ENCODE peak calls at places on chromosomes 7 and 10, in five cellular contexts. M, F, B, O and R are unnamed samples. For H3K79me2, the result is how much of the 10 kb centered on the place peaks cover.

GRCh38 chr7:152860302-152860701 is 100.8 kb downstream of the ACTR3B start:
- DNase-seq in O (no peak), M (no peak), B (no peak), F (no peak), R (no peak)

GRCh38 chr10:3803295-3803883 is 18.4 kb upstream of the KLF6 start:
- DNase-seq in F (peak), M (no peak), O (no peak), B (no peak), R (no peak)

GRCh38 chr7:141575164-141575563 is 24.0 kb downstream of the AGK start:
- DNase-seq in O (no peak), M (no peak), B (no peak), F (no peak), R (no peak)

GRCh38 chr7:42694894-42695553 is 216.8 kb downstream of the C7orf25 start:
- DNase-seq in F (no peak), O (no peak), B (no peak), M (no peak), R (no peak)

GRCh38 chr10:129896231-129897150 is 67.6 kb downstream of the EBF3 start:
- DNase-seq in O (no peak), B (no peak), M (no peak), F (no peak), R (no peak)

GRCh38 chr7:332020-332517 is 42.1 kb downstream of the FOXL3 start:
- DNase-seq in O (no peak), M (no peak), B (no peak), F (no peak), R (no peak)

GRCh38 chr7:33109758-33110238 is 594 bp upstream of the RP9 start:
- DNase-seq in M (peak), B (no peak), O (no peak), F (no peak), R (no peak)

GRCh38 chr7:44764665-44765578 is 16.3 kb downstream of the ZMIZ2 start:
- DNase-seq in F (no peak), O (no peak), B (no peak), M (peak), R (no peak)

GRCh38 chr10:84329094-84329611 is 764 bp downstream of the CCSER2 start:
- DNase-seq in O (no peak), M (peak), F (peak), B (peak), R (no peak)

GRCh38 chr10:986881-987634 is 1.2 kb upstream of the GTPBP4 start:
- DNase-seq in F (no peak), M (no peak), O (no peak), B (no peak), R (no peak)

GRCh38 chr10:6274040-6274439 is 71.3 kb downstream of the PFKFB3 start:
- DNase-seq in M (no peak), B (peak), O (no peak), F (no peak), R (no peak)

GRCh38 chr7:2242541-2243482 is 786 bp downstream of the NUDT1 start:
- DNase-seq in O (no peak), B (peak), F (peak), M (no peak), R (no peak)

GRCh38 chr10:124744047-124744687 is at the start of gene FAM53B:
- DNase-seq in O (no peak), M (peak), F (peak), B (no peak), R (peak)

GRCh38 chr10:1183033-1183396 is 126.8 kb downstream of the WDR37 start:
- DNase-seq in F (no peak), M (no peak), O (no peak), B (no peak), R (no peak)

GRCh38 chr10:90222939-90223338 is 521.5 kb downstream of the KIF20B start:
- DNase-seq in B (no peak), O (no peak), F (no peak), M (no peak), R (no peak)

GRCh38 chr7:65222655-65223054 is 151.0 kb upstream of the ZNF92 start:
- DNase-seq in M (no peak), B (no peak), F (no peak), O (no peak), R (no peak)

GRCh38 chr7:157086508-157087187 is 52.1 kb upstream of the UBE3C start:
- DNase-seq in B (no peak), F (no peak), M (no peak), O (no peak), R (no peak)

GRCh38 chr7:126727930-126728331 is 524.8 kb downstream of the GRM8 start:
- DNase-seq in O (no peak), M (no peak), F (peak), B (no peak), R (no peak)

GRCh38 chr7:135745702-135746312 is 2.8 kb downstream of the FAM180A start:
- DNase-seq in B (no peak), F (peak), O (no peak), M (no peak), R (peak)

GRCh38 chr10:44689368-44689767 is 221.8 kb upstream of the TMEM72 start:
- DNase-seq in M (no peak), F (no peak), O (no peak), B (no peak), R (no peak)

GRCh38 chr7:77690289-77690688 is 6.0 kb upstream of the RSBN1L start:
- DNase-seq in M (no peak), F (no peak), O (no peak), B (no peak), R (no peak)

GRCh38 chr7:77684030-77684429 is 12.2 kb upstream of the RSBN1L start:
- DNase-seq in B (no peak), F (no peak), O (no peak), M (no peak), R (no peak)

GRCh38 chr7:77685219-77685618 is 11.0 kb upstream of the RSBN1L start:
- DNase-seq in F (no peak), B (peak), O (no peak), M (no peak), R (no peak)

GRCh38 chr7:77687747-77688144 is 8.5 kb upstream of the RSBN1L start:
- DNase-seq in B (no peak), F (no peak), O (no peak), M (no peak), R (no peak)

GRCh38 chr7:77687100-77687746 is 9.0 kb upstream of the RSBN1L start:
- DNase-seq in O (no peak), M (no peak), F (no peak), B (no peak), R (no peak)
- TF ChIP-seq ZBTB33 in O (no peak), M (no peak), F (no peak), B (no peak), R (no peak)

GRCh38 chr10:26800468-26800867 is 60.3 kb downstream of the ABI1 start:
- DNase-seq in F (no peak), B (no peak), M (no peak), O (no peak), R (no peak)
- H3K79me2 ChIP-seq in F (half or more), B (under half), M (half or more), O (half or more), R (under half)

DNA sequence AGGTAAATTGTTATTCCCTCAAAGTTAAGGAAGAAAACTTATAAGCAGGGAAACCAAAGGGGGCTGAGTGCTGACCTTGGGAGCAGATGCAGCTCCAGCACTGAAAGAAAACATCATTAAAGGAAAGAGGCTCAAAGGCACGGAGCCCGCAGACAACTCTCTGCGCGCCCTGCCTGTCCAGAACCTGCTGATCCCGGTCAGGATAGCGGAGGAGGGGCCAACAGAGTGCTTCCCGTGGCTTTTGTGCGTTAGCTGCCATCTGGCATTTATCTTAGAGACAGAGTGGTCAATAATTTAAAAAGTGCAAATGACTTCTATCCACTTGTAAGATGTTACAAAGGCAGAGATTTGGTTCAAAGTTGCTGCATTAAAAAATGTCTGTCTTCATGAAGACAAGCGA is 162.1 kb downstream of the FANK1 start:
- DNase-seq in M (peak), B (no peak), O (no peak), F (no peak), R (no peak)
- TF ChIP-seq ZBTB33 in M (no peak), B (no peak), O (no peak), F (no peak), R (no peak)

DNA sequence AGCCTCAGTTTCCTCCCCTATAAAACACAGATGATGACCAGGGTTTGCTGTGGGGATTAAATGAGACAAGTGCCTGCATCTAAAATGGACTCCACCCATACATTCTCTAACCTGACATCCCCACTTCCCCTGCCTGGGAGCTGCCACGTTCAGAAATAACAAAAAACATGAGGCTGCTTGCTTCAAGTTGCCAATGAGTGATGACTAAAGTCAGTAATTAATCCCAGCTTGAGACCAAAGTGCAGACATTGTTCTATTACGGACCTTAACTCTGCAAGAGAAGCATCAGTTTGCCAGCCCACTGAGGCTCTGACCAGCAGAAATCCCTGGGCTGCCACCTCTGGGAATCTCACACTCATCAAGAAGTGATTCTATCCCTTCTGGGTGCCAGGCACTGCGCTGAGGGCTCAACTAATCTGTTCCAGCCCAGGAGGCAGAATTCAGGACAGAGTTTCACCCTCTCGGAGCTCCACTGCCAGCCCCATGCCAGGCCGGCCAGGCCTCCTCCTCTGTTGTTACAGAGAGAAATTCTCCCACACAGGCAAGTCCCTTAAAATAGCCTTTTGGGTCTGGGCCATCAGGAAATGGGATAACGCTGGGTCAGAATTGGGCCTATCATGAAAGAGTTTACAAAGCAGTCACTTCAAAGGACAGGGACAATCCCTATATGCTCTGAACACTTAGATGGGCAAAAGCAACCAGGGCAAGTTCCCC is 11.4 kb downstream of the SH3PXD2A start:
- DNase-seq in B (no peak), O (no peak), M (peak), F (no peak), R (no peak)
- H3K79me2 ChIP-seq in B (half or more), O (under half), M (half or more), F (under half), R (under half)

DNA sequence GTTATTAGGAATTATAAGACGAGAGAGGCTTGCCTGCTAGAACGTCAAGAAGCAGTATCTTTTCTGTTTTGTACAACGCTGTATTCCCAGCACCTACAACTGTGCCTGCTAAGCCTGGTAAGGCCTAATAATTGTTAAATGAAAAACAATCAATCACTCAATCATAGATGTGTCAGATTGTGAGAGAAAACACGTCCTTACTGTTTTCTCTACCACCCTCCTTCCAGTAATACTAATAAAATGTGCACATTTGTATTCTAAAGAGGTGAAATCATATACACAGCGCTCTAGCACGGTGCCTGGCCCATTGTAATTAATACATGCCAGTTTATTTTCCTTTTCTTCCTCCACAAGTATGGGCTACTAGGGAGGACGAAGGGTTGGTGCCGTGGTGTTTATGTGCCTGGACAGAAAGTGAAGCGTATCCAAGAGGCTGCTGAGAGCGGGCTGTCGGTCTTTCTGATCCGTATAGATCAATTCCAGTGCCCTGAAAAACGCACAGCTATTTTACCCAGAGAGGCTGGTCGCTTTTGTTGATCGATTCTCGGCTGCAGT is 1.5 kb upstream of the AUTS2 start:
- DNase-seq in M (no peak), F (no peak), B (no peak), O (no peak), R (no peak)
- TF ChIP-seq ZBTB33 in M (no peak), F (no peak), B (no peak), O (no peak), R (no peak)

DNA sequence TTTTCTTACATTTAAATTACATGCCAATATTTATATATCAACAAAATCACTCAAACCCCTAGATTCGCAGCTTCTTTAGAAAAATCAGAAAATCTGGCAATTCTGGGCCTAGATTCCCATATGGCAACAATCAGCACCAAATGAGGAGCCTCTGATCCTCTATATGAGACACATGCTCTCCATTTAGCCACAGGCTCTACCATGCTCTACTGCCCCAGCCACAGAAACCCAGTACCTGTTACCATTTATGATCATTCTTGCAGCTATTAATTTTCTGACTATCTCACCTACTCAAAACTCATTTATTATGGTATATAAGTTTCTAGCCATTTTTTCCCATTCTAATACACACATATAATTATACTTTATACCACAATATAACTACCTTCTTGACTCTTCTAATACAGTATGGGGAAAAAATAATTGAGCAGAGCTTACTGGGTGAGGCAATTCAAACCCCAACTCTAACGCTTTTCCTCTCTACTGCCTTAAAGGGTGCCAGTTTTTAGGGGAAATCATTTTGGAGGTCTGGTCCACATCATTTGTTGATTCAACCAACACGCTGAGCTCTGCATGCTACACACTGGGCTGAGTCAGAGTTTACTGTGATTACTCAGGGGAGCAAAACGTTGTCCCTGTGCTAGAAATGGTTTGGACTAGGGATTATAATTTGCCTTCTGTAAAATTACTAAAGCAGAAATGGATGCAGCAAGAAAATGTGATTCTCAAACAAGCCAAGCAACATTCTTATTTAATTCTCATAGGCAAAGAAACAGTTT is 11.6 kb downstream of the PDLIM1 start:
- DNase-seq in M (no peak), B (no peak), F (no peak), O (no peak), R (no peak)
- H3K79me2 ChIP-seq in M (half or more), B (half or more), F (half or more), O (half or more), R (half or more)

GRCh38 chr10:36886303-36886891 is 239.0 kb upstream of the ANKRD30A start:
- DNase-seq in F (no peak), O (no peak), B (no peak), M (no peak), R (no peak)

GRCh38 chr10:36885746-36886145 is 239.7 kb upstream of the ANKRD30A start:
- DNase-seq in O (no peak), B (no peak), M (no peak), F (no peak), R (no peak)

GRCh38 chr10:36888925-36889573 is 236.3 kb upstream of the ANKRD30A start:
- DNase-seq in O (no peak), B (peak), M (peak), F (peak), R (peak)
- TF ChIP-seq ZBTB33 in O (no peak), B (peak), M (no peak), F (no peak), R (no peak)

DNA sequence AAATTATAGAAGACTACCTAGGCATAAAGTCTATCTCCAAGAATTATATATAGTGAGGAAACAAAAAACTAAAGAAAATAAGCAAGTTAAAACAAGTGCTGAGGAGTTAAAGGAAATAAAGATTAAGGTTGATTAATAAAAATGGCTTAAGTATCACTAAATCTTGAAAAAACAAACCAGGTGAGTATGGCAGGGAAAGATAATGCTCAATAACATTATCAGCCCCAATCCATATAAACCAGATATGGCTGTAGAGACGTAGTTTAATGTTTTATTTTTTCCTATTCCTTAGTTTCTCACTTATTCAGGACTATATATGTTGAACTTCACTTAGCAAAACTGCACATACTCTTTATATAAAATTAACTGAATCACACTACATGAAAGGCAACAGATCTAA is 4.4 kb downstream of the WASL start:
- DNase-seq in F (no peak), O (no peak), B (no peak), M (no peak), R (no peak)
- H3K79me2 ChIP-seq in F (half or more), O (half or more), B (half or more), M (half or more), R (half or more)